ENCODE peak calls at places on chromosomes 1 and 21, in eight cellular contexts. T, W, H, M, P, J, N and G are unnamed samples.

GRCh38 chr1:59422921-59423575 is 126.2 kb downstream of the FGGY start:
- DNase-seq in T (peak), W (no peak), H (peak), M (no peak), P (no peak), J (peak), N (no peak), G (no peak)

GRCh38 chr1:84939151-84939550 is 46.1 kb upstream of the LPAR3 start:
- DNase-seq in T (no peak), W (no peak), H (no peak), M (no peak), P (no peak), J (no peak), N (no peak), G (no peak)

GRCh38 chr1:212918751-212919150 is 31.6 kb upstream of the VASH2 start:
- DNase-seq in T (no peak), W (no peak), H (no peak), M (no peak), P (no peak), J (no peak), N (no peak), G (no peak)

GRCh38 chr1:91913018-91913417 is 27.1 kb upstream of the TGFBR3 start:
- DNase-seq in T (no peak), W (no peak), H (no peak), M (no peak), P (no peak), J (peak), N (no peak), G (no peak)

GRCh38 chr1:234589854-234590620 is 19.9 kb downstream of the IRF2BP2 start:
- DNase-seq in T (no peak), W (no peak), H (no peak), M (no peak), P (no peak), J (peak), N (no peak), G (no peak)

GRCh38 chr1:180964609-180965008 is 51.9 kb downstream of the KIAA1614 start:
- DNase-seq in T (no peak), W (no peak), H (no peak), M (no peak), P (no peak), J (no peak), N (no peak), G (no peak)

GRCh38 chr1:66262233-66262632 is 271.7 kb upstream of the SGIP1 start:
- DNase-seq in T (no peak), W (no peak), H (no peak), M (peak), P (no peak), J (no peak), N (no peak), G (no peak)

GRCh38 chr1:206982216-206982615 is 12.0 kb upstream of the FCAMR start:
- DNase-seq in T (no peak), W (peak), H (no peak), M (peak), P (peak), J (no peak), N (no peak), G (no peak)

GRCh38 chr1:160904783-160905616 is 20.0 kb upstream of the ITLN1 start:
- DNase-seq in T (no peak), W (no peak), H (no peak), M (no peak), P (no peak), J (no peak), N (no peak), G (no peak)

GRCh38 chr21:45430521-45431501 is 25.8 kb downstream of the COL18A1 start:
- DNase-seq in T (no peak), W (peak), H (no peak), M (no peak), P (peak), J (no peak), N (no peak), G (no peak)

GRCh38 chr1:206725053-206725963 is 40.6 kb downstream of the MAPKAPK2 start:
- DNase-seq in T (peak), W (peak), H (no peak), M (peak), P (peak), J (no peak), N (no peak), G (no peak)

GRCh38 chr1:146036241-146036989 is 14.9 kb upstream of the HJV start:
- DNase-seq in T (no peak), W (no peak), H (no peak), M (no peak), P (no peak), J (no peak), N (peak), G (no peak)

GRCh38 chr1:147723691-147724323 is 36.6 kb downstream of the GJA5 start:
- DNase-seq in T (no peak), W (peak), H (no peak), M (peak), P (peak), J (no peak), N (no peak), G (no peak)

GRCh38 chr1:1958071-1958541 is 39.0 kb upstream of the TMEM52 start:
- DNase-seq in T (no peak), W (no peak), H (no peak), M (no peak), P (no peak), J (no peak), N (no peak), G (peak)

GRCh38 chr1:245788269-245788668 is 633.5 kb downstream of the KIF26B start:
- DNase-seq in T (no peak), W (no peak), H (no peak), M (no peak), P (no peak), J (no peak), N (no peak), G (no peak)

GRCh38 chr1:214008791-214009612 is 21.2 kb downstream of the PROX1 start:
- DNase-seq in T (no peak), W (no peak), H (no peak), M (no peak), P (no peak), J (peak), N (no peak), G (no peak)

GRCh38 chr1:55217226-55217996 is 2.2 kb upstream of the USP24 start:
- DNase-seq in T (no peak), W (no peak), H (no peak), M (no peak), P (peak), J (no peak), N (no peak), G (no peak)

GRCh38 chr1:214116258-214116657 is 128.5 kb downstream of the PROX1 start:
- DNase-seq in T (no peak), W (no peak), H (no peak), M (no peak), P (no peak), J (no peak), N (no peak), G (no peak)

GRCh38 chr1:239587066-239587465 is 200.7 kb downstream of the CHRM3 start:
- DNase-seq in T (no peak), W (peak), H (no peak), M (no peak), P (no peak), J (no peak), N (no peak), G (no peak)

GRCh38 chr21:17003221-17003620 is 509.6 kb upstream of the CXADR start:
- DNase-seq in T (no peak), W (peak), H (no peak), M (no peak), P (no peak), J (no peak), N (no peak), G (no peak)

GRCh38 chr1:53550201-53550741 is 91.1 kb downstream of the DMRTB1 start:
- DNase-seq in T (peak), W (no peak), H (peak), M (no peak), P (no peak), J (no peak), N (no peak), G (peak)

GRCh38 chr1:116170901-116171589 is 59.8 kb downstream of the MAB21L3 start:
- DNase-seq in T (no peak), W (no peak), H (no peak), M (no peak), P (no peak), J (no peak), N (no peak), G (no peak)

GRCh38 chr1:7409278-7409677 is 361.8 kb upstream of the VAMP3 start:
- DNase-seq in T (peak), W (no peak), H (peak), M (no peak), P (no peak), J (no peak), N (no peak), G (peak)

GRCh38 chr1:52225174-52225573 is 83.3 kb downstream of the ZFYVE9 start:
- DNase-seq in T (no peak), W (peak), H (no peak), M (no peak), P (no peak), J (no peak), N (no peak), G (no peak)

GRCh38 chr1:29828526-29829447 is 592.5 kb downstream of the PTPRU start:
- DNase-seq in T (no peak), W (no peak), H (no peak), M (no peak), P (no peak), J (peak), N (no peak), G (peak)

GRCh38 chr1:63915121-63915520 is 141.3 kb downstream of the ROR1 start:
- DNase-seq in T (no peak), W (peak), H (no peak), M (no peak), P (no peak), J (no peak), N (no peak), G (no peak)

GRCh38 chr1:167656657-167657056 is 26.6 kb downstream of the RCSD1 start:
- DNase-seq in T (no peak), W (no peak), H (no peak), M (no peak), P (no peak), J (no peak), N (no peak), G (no peak)

GRCh38 chr1:183958958-183959357 is 78.6 kb downstream of the COLGALT2 start:
- DNase-seq in T (no peak), W (no peak), H (no peak), M (no peak), P (no peak), J (no peak), N (no peak), G (no peak)

GRCh38 chr1:238991730-238992490 is 394.5 kb upstream of the CHRM3 start:
- DNase-seq in T (no peak), W (no peak), H (no peak), M (no peak), P (no peak), J (no peak), N (no peak), G (no peak)

GRCh38 chr1:175072131-175072941 is 4.7 kb downstream of the TNN start:
- DNase-seq in T (peak), W (peak), H (no peak), M (no peak), P (no peak), J (peak), N (no peak), G (no peak)

GRCh38 chr1:111201275-111202090 is 1.0 kb upstream of the DENND2D start:
- DNase-seq in T (no peak), W (no peak), H (no peak), M (no peak), P (peak), J (peak), N (no peak), G (no peak)
- H3K27ac ChIP-seq in T (peak), W (no peak), H (peak), M (no peak), P (no peak), J (peak), N (peak), G (peak)

GRCh38 chr1:15902882-15903281 is 55.4 kb downstream of the SPEN start:
- DNase-seq in T (no peak), W (no peak), H (no peak), M (no peak), P (no peak), J (no peak), N (no peak), G (no peak)

GRCh38 chr1:15900662-15901279 is 53.3 kb downstream of the SPEN start:
- DNase-seq in T (no peak), W (peak), H (no peak), M (no peak), P (no peak), J (no peak), N (no peak), G (no peak)

GRCh38 chr1:15895233-15895632 is 47.7 kb downstream of the SPEN start:
- DNase-seq in T (no peak), W (no peak), H (no peak), M (no peak), P (no peak), J (no peak), N (no peak), G (no peak)

DNA sequence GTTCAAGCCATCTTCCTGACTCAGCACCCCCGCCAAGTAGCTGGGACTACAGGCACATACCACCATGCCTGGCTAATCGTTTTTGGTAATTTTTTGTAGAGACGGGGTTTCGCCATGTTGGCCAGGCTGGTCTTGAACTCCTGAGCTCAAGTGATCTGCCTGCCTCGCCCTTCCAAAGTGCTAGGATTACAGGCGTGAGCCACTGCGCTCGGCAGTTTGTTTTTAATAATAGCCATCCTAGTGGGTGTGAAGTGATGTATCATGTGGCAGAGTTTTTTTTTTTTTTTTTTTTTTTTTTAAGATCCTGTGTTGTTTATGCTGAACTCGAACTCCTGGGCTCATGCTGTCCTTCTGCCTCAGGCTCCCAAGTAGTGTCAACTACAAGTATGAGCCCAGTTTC is 51.8 kb downstream of the SPEN start:
- DNase-seq in T (no peak), W (no peak), H (no peak), M (no peak), P (no peak), J (no peak), N (no peak), G (no peak)
- H3K4me3 ChIP-seq in T (no peak), W (no peak), H (no peak), M (no peak), P (no peak), J (no peak), N (no peak), G (no peak)

GRCh38 chr1:153646672-153647374 is 11.7 kb upstream of the SNAPIN start:
- DNase-seq in T (no peak), W (no peak), H (no peak), M (no peak), P (no peak), J (no peak), N (no peak), G (no peak)
- TF ChIP-seq POLR2AphosphoS5 in T (no peak), W (no peak), H (no peak), M (peak), P (no peak), J (no peak), N (peak), G (no peak)

GRCh38 chr1:226133504-226134123 is 52.9 kb downstream of the ACBD3 start:
- DNase-seq in T (peak), W (no peak), H (no peak), M (no peak), P (no peak), J (peak), N (no peak), G (peak)
- H3K27ac ChIP-seq in T (no peak), W (no peak), H (peak), M (no peak), P (no peak), J (no peak), N (no peak), G (no peak)

GRCh38 chr1:225466848-225467192 is 39.0 kb upstream of the LBR start:
- DNase-seq in T (no peak), W (no peak), H (no peak), M (no peak), P (no peak), J (no peak), N (no peak), G (no peak)

GRCh38 chr1:225469051-225469450 is 41.2 kb upstream of the LBR start:
- DNase-seq in T (peak), W (no peak), H (peak), M (no peak), P (no peak), J (no peak), N (no peak), G (peak)

GRCh38 chr1:225465793-225466517 is 38.1 kb upstream of the LBR start:
- DNase-seq in T (no peak), W (no peak), H (no peak), M (no peak), P (no peak), J (no peak), N (no peak), G (peak)

GRCh38 chr1:225468270-225469020 is 40.6 kb upstream of the LBR start:
- DNase-seq in T (peak), W (no peak), H (no peak), M (no peak), P (no peak), J (no peak), N (no peak), G (peak)

DNA sequence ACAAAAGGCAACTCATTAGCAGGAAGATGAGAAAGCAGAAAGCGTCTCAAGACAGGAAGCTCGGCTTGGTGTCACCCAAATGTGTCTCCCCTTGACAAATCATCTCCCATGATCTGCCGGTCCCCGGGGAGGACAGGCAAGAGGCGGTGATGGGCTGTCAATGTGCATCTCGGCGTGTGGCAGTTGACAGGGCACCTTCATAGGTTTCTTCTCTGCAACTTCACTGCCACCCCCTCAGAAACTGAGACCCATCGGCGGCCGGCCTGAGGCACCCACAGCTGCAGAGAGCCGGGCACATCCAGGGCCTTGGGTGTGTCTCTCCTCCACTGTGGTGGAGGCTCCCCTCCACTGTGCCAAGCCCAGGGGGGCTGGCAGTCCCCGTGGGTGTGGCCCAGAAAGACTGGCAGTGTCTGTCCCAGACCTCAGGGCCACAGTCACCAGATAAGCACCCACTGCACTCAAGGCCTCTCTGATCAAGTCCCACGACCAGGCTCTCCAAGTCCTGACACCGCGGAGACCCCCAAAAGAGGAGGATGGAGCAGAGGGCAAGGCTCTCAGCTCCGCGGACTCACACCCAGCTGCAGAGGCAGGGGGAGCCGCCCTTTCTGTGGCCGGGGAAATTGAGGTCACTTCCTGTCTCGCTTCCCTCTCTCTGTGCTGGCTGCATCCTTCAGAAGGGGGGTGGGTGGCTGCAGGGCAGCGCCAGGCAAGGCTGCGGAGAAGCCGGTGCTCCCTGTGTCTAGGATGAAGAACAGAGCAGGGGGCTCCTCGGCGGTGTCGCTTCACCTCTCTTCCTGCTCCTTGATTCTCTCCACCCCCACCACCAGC is 39.6 kb upstream of the LBR start:
- DNase-seq in T (peak), W (no peak), H (no peak), M (no peak), P (peak), J (no peak), N (peak), G (peak)
- H3K4me3 ChIP-seq in T (peak), W (no peak), H (peak), M (no peak), P (no peak), J (peak), N (peak), G (peak)